ENCODE peak calls at places on chromosome 14, in nine cellular contexts. I is OCI-LY7, V is SK-N-SH, R is neural progenitor cell, A is hepatocyte, B is HCT116, J is GM23248, L is MM.1S, T is GM23338. E is an unnamed sample.

GRCh38 chr14:90548455-90548854 is 151.6 kb downstream of the CALM1 start:
- DNase-seq in L (no peak), V (no peak), A (no peak), I (no peak), T (no peak), B (no peak), R (no peak), J (no peak), E (no peak)

GRCh38 chr14:67003009-67003753 is 186.1 kb upstream of the GARIN2 start:
- DNase-seq in B (no peak), I (no peak), A (no peak), T (no peak), L (no peak), V (no peak), R (no peak), J (peak), E (peak)

GRCh38 chr14:23623962-23624361 is 12.2 kb upstream of the DHRS2 start:
- DNase-seq in I (no peak), B (no peak), T (no peak), J (no peak), A (no peak), V (no peak), R (no peak), L (no peak), E (no peak)

GRCh38 chr14:51604078-51604477 is 47.6 kb upstream of the FRMD6 start:
- DNase-seq in L (no peak), A (peak), V (no peak), R (no peak), J (peak), B (no peak), I (no peak), T (no peak), E (no peak)

GRCh38 chr14:102870994-102871831 is 51.2 kb upstream of the AMN start:
- DNase-seq in A (no peak), T (no peak), V (no peak), J (no peak), L (peak), R (no peak), B (no peak), I (no peak), E (no peak)

GRCh38 chr14:57970594-57970993 is 104.7 kb upstream of the SLC35F4 start:
- DNase-seq in R (no peak), T (no peak), B (no peak), L (no peak), A (no peak), I (no peak), V (no peak), J (no peak), E (no peak)

GRCh38 chr14:94617366-94617941 is 5.3 kb downstream of the SERPINA3 start:
- DNase-seq in B (no peak), A (no peak), T (no peak), I (no peak), R (no peak), V (no peak), J (no peak), L (no peak), E (no peak)

GRCh38 chr14:61326847-61327246 is 5.5 kb downstream of the PRKCH start:
- DNase-seq in I (no peak), B (no peak), R (no peak), V (peak), T (peak), J (peak), L (no peak), A (peak), E (peak)

GRCh38 chr14:69345402-69345801 is 52.7 kb downstream of the ERH start:
- DNase-seq in T (peak), J (no peak), I (no peak), V (no peak), L (peak), R (peak), A (peak), B (no peak), E (no peak)

GRCh38 chr14:35287481-35288013 is 4.6 kb upstream of the PSMA6 start:
- DNase-seq in T (no peak), B (no peak), V (no peak), L (no peak), A (peak), J (no peak), R (no peak), I (peak), E (no peak)

DNA sequence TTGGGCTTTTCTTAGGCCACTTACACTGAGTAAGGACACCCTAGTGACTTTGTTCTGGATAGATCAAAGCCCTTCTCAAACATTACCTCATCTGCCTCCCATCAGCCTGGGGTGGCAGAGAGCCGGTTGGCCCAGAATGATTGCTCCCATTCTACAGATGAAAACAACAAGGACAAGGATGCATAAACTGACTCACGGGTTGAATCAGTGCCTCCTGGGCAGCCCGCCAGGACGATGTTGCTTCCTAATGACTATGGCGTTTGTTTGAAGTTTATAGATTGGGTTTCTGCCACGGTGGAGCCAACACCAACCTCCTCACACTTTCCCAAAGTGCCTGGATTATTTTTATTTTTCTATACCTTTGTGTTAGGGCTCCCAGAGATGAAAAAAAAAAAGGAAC is 3.6 kb upstream of the VRK1 start:
- DNase-seq in A (no peak), L (no peak), J (peak), V (no peak), R (no peak), B (no peak), T (no peak), I (no peak), E (peak)
- TF ChIP-seq EZH2phosphoT487 in A (no peak), L (no peak), J (no peak), V (no peak), R (no peak), B (no peak), T (no peak), I (no peak), E (no peak)

DNA sequence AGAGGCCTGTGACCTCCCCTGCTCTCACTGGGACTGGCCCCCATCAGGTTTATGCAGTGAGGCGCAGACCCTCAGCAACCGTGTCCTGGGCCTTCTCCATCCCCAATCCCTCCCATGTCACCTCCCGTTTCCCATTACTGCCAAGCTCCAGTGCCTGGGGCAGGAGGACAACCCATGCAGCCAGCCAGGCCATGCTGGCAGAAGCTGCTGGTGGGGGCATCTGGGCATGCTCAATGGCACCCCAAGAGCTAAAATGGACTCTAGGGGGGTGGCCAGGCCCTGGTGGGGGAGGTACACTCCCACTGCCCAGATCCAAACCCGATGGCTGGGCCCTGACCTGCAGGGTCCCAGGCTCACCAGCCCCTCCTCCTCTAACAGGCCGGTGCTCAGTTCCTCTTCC is 20.5 kb upstream of the GPR132 start:
- DNase-seq in J (no peak), B (no peak), A (peak), L (no peak), R (no peak), I (no peak), V (peak), T (no peak), E (no peak)
- TF ChIP-seq EZH2phosphoT487 in J (no peak), B (no peak), A (no peak), L (no peak), R (no peak), I (no peak), V (no peak), T (no peak), E (no peak)

GRCh38 chr14:64720190-64720589 is 16.0 kb downstream of the PLEKHG3 start:
- DNase-seq in T (no peak), R (no peak), J (peak), I (no peak), V (no peak), B (peak), A (peak), L (no peak), E (peak)
- TF ChIP-seq EZH2phosphoT487 in T (no peak), R (no peak), J (no peak), I (no peak), V (no peak), B (no peak), A (no peak), L (no peak), E (no peak)

GRCh38 chr14:100305446-100306255 is 593 bp downstream of the SLC25A29 start:
- DNase-seq in B (no peak), L (no peak), T (peak), R (peak), A (peak), I (peak), J (peak), V (peak), E (peak)

GRCh38 chr14:100304825-100305445 is 1.3 kb downstream of the SLC25A29 start:
- DNase-seq in I (no peak), L (no peak), B (no peak), A (peak), J (peak), V (no peak), R (peak), T (peak), E (peak)

GRCh38 chr14:100303179-100303578 is 3.1 kb downstream of the SLC25A29 start:
- DNase-seq in T (peak), L (no peak), B (no peak), R (peak), J (peak), V (peak), A (no peak), I (peak), E (peak)

GRCh38 chr14:100303925-100304324 is 2.3 kb downstream of the SLC25A29 start:
- DNase-seq in T (peak), L (no peak), R (peak), B (no peak), A (no peak), V (no peak), I (no peak), J (no peak), E (no peak)

GRCh38 chr14:100302616-100303015 is 3.6 kb downstream of the SLC25A29 start:
- DNase-seq in A (no peak), R (no peak), I (no peak), B (no peak), L (no peak), V (no peak), J (peak), T (no peak), E (peak)
- TF ChIP-seq EZH2phosphoT487 in A (no peak), R (no peak), I (no peak), B (no peak), L (no peak), V (no peak), J (no peak), T (no peak), E (no peak)

DNA sequence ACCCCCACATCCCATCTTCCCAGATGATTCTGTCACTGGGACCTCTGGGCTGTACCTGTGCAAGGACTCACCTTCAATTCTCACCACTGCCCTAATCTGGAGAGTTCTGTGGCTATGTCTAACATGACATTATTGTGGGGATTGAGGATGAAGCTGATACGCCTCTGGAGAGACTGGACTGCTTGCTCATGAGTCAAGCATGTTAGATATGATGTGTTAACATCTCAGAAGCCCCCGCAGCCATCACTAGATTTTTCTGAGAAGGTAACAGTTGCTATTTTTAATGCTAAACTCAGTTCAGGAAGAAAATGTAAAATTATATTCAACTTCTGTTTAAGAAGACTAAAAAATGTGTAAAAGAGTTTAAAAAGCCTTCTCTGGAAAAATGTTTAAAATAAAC is 25.7 kb downstream of the JKAMP start:
- DNase-seq in R (no peak), B (no peak), I (no peak), T (no peak), A (no peak), V (no peak), L (no peak), J (no peak), E (no peak)
- TF ChIP-seq EZH2phosphoT487 in R (no peak), B (no peak), I (no peak), T (no peak), A (no peak), V (no peak), L (no peak), J (no peak), E (no peak)

GRCh38 chr14:96225745-96226151 is 21.1 kb downstream of the BDKRB2 start:
- DNase-seq in A (peak), L (no peak), R (peak), T (peak), I (no peak), J (peak), V (peak), B (no peak), E (peak)
- TF ChIP-seq EZH2phosphoT487 in A (no peak), L (no peak), R (no peak), T (no peak), I (no peak), J (no peak), V (no peak), B (no peak), E (no peak)

GRCh38 chr14:55109846-55110245 is 19.2 kb upstream of the LGALS3 start:
- DNase-seq in J (no peak), A (no peak), V (no peak), B (no peak), R (no peak), T (no peak), I (no peak), L (no peak), E (no peak)

GRCh38 chr14:55111122-55111705 is 17.8 kb upstream of the LGALS3 start:
- DNase-seq in V (no peak), I (no peak), R (no peak), T (peak), J (no peak), B (no peak), A (no peak), L (no peak), E (no peak)

GRCh38 chr14:55104051-55104954 is 24.7 kb upstream of the LGALS3 start:
- DNase-seq in I (peak), A (no peak), R (no peak), T (no peak), V (no peak), B (no peak), L (no peak), J (no peak), E (no peak)

GRCh38 chr14:55105991-55106390 is 23.1 kb upstream of the LGALS3 start:
- DNase-seq in B (no peak), V (no peak), T (no peak), L (no peak), J (no peak), I (no peak), A (no peak), R (no peak), E (no peak)

DNA sequence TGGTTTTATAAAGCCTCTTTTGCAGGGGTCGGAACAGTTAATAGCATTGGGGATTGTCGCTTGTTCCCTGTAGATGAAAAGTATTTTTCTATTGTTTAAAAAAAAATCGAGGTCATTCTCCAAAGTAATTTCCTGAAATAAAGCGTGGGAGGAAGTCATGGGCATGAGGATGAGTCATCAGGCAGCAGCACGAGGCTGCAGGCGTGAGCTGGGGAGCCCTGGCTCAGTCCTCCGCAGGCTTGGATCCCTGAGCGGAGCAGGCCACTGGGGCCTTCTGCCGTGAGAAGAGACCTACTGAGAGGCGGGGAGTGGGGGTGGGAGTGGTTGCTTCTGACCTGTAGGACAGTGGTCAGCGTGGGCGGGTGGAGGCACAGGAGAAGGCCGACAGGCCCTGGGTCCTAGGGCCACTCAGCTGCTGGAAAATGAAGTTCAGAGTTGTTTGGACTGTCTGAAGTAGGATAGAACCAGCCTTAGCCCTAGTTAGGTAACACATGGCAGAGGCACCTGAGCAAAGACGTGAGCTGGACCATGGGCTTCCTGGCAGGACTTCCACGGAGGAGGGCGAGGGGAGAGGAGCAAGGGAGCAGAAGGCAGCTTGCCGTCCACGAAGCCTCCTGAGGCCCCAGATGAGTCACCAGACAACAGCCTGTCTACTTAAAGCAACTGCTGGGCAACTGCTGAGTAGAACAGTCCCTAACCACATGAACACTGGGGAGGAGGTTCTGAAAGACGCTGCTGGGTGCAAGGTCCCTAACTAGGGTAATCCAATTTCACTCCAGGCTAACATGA is 21.1 kb upstream of the LGALS3 start:
- DNase-seq in J (peak), A (peak), L (no peak), B (peak), I (no peak), V (no peak), T (no peak), R (no peak), E (peak)
- TF ChIP-seq EZH2phosphoT487 in J (no peak), A (no peak), L (no peak), B (no peak), I (no peak), V (no peak), T (no peak), R (no peak), E (no peak)

GRCh38 chr14:96662116-96662901 is 134.9 kb upstream of the VRK1 start:
- DNase-seq in J (no peak), R (no peak), I (no peak), T (no peak), L (no peak), V (no peak), B (no peak), A (no peak), E (no peak)

GRCh38 chr14:96670391-96670790 is 126.8 kb upstream of the VRK1 start:
- DNase-seq in B (no peak), A (no peak), L (no peak), I (no peak), J (no peak), V (no peak), R (no peak), T (no peak), E (no peak)

GRCh38 chr14:96663491-96664067 is 133.6 kb upstream of the VRK1 start:
- DNase-seq in R (no peak), L (no peak), A (no peak), T (no peak), B (no peak), J (no peak), I (no peak), V (no peak), E (no peak)

GRCh38 chr14:96663076-96663475 is 134.1 kb upstream of the VRK1 start:
- DNase-seq in A (no peak), R (no peak), J (no peak), T (no peak), I (no peak), L (no peak), B (no peak), V (no peak), E (no peak)

DNA sequence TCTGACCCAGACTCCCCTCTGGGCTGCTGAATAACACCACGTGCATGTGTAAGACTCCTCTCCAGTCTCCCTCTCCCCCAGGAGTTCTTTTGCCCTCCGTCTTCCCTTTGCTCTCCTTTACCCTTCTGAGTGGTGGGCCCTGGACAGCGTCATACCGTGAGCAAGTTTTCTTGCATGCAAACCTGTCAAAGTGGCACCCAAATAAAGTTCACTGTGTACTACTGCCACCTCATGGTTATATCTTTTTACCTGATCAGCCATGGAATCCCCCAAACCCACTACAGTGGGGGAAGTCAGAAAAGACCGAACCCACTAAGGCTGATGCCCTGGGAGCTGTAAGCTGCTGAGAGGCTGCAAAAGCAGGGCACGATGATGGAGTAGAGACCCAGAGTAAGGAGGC is 131.1 kb upstream of the VRK1 start:
- DNase-seq in B (no peak), R (no peak), I (peak), T (no peak), J (no peak), A (no peak), V (no peak), L (no peak), E (no peak)
- TF ChIP-seq EZH2phosphoT487 in B (no peak), R (no peak), I (no peak), T (no peak), J (no peak), A (no peak), V (no peak), L (no peak), E (no peak)

DNA sequence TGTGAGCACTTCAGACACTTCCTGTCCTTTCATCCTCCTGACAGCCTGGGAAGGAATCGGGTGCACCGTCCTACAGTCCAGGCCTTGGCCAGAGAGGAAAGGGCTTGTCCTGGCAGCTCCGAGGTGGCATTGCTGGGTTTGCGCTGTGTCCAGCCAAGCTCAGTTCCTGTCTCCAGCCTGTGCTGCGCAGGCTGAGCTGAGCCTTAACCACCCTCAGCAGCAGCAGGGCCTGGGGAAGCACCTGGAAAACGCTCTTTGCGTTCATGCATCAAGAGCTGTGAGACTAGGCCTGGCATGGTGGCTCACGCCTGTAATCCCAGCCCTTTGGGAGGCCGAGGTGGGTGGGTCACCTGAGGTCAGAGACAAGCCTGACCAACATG is 33.7 kb upstream of the EML1 start:
- DNase-seq in A (no peak), R (no peak), J (no peak), B (no peak), V (no peak), T (no peak), L (no peak), I (no peak), E (no peak)
- TF ChIP-seq EZH2phosphoT487 in A (no peak), R (no peak), J (no peak), B (no peak), V (no peak), T (no peak), L (no peak), I (no peak), E (no peak)

E was measured in PC-3.